ENCODE peak calls at places on chromosomes 13 and 19, in ten cellular contexts. One of them, this sample, is unnamed.
A peak's percentile ranks its signal among the peaks of the same experiment; 100 is the strongest.

GRCh38 chr19:29882719-29883105 is 59.3 kb upstream of the URI1 start:
- DNase-seq in AG09309: no peak
- DNase-seq in HAP-1: no peak
- DNase-seq in K562: no peak
- DNase-seq in choroid plexus epithelial cell: no peak
- DNase-seq in left ventricle myocardium inferior: no peak
- DNase-seq in prostate gland: no peak
- DNase-seq in GM12865: no peak
- DNase-seq in neural progenitor cell: no peak
- DNase-seq in psoas muscle: no peak
- DNase-seq in this sample: no peak

GRCh38 chr13:110034031-110034430 is 247.6 kb upstream of the IRS2 start:
- DNase-seq in psoas muscle: no peak
- DNase-seq in GM12865: no peak
- DNase-seq in K562: no peak
- DNase-seq in left ventricle myocardium inferior: no peak
- DNase-seq in choroid plexus epithelial cell: no peak
- DNase-seq in AG09309: no peak
- DNase-seq in HAP-1: no peak
- DNase-seq in prostate gland: no peak
- DNase-seq in neural progenitor cell: no peak
- DNase-seq in this sample: no peak

GRCh38 chr13:70249332-70250064 is 141.2 kb upstream of the KLHL1 start:
- DNase-seq in AG09309: no peak
- DNase-seq in choroid plexus epithelial cell: peak; percentile 78
- DNase-seq in K562: no peak
- DNase-seq in psoas muscle: no peak
- DNase-seq in GM12865: no peak
- DNase-seq in prostate gland: no peak
- DNase-seq in HAP-1: no peak
- DNase-seq in neural progenitor cell: peak; percentile 29
- DNase-seq in left ventricle myocardium inferior: no peak
- DNase-seq in this sample: no peak

GRCh38 chr13:50415428-50415827 is 400.2 kb downstream of the KCNRG start:
- DNase-seq in GM12865: no peak
- DNase-seq in HAP-1: no peak
- DNase-seq in left ventricle myocardium inferior: no peak
- DNase-seq in K562: no peak
- DNase-seq in psoas muscle: no peak
- DNase-seq in prostate gland: no peak
- DNase-seq in AG09309: no peak
- DNase-seq in neural progenitor cell: no peak
- DNase-seq in choroid plexus epithelial cell: no peak
- DNase-seq in this sample: no peak

GRCh38 chr19:41575998-41576397 is at the start of gene CEACAM21:
- DNase-seq in psoas muscle: peak; percentile 64
- DNase-seq in K562: no peak
- DNase-seq in prostate gland: no peak
- DNase-seq in neural progenitor cell: no peak
- DNase-seq in AG09309: no peak
- DNase-seq in choroid plexus epithelial cell: no peak
- DNase-seq in left ventricle myocardium inferior: peak; percentile 52
- DNase-seq in GM12865: peak; percentile 78
- DNase-seq in HAP-1: no peak
- DNase-seq in this sample: no peak

GRCh38 chr19:1608414-1609391 is 3.4 kb upstream of the UQCR11 start:
- DNase-seq in left ventricle myocardium inferior: no peak
- DNase-seq in choroid plexus epithelial cell: peak; percentile 20
- DNase-seq in GM12865: no peak
- DNase-seq in AG09309: no peak
- DNase-seq in K562: no peak
- DNase-seq in psoas muscle: no peak
- DNase-seq in prostate gland: no peak
- DNase-seq in neural progenitor cell: no peak
- DNase-seq in HAP-1: no peak
- DNase-seq in this sample: no peak

GRCh38 chr19:3723110-3723488 is 14.9 kb downstream of the TJP3 start:
- DNase-seq in HAP-1: no peak
- DNase-seq in K562: no peak
- DNase-seq in neural progenitor cell: no peak
- DNase-seq in left ventricle myocardium inferior: no peak
- DNase-seq in psoas muscle: no peak
- DNase-seq in prostate gland: no peak
- DNase-seq in AG09309: no peak
- DNase-seq in choroid plexus epithelial cell: no peak
- DNase-seq in GM12865: no peak
- DNase-seq in this sample: no peak

GRCh38 chr19:16218851-16219250 is 21.1 kb downstream of the AP1M1 start:
- DNase-seq in GM12865: no peak
- DNase-seq in prostate gland: no peak
- DNase-seq in K562: no peak
- DNase-seq in choroid plexus epithelial cell: no peak
- DNase-seq in HAP-1: no peak
- DNase-seq in neural progenitor cell: no peak
- DNase-seq in psoas muscle: no peak
- DNase-seq in left ventricle myocardium inferior: no peak
- DNase-seq in AG09309: no peak
- DNase-seq in this sample: no peak

GRCh38 chr19:31127132-31127967 is 221.9 kb downstream of the TSHZ3 start:
- DNase-seq in K562: no peak
- DNase-seq in prostate gland: peak; percentile 36
- DNase-seq in HAP-1: no peak
- DNase-seq in neural progenitor cell: no peak
- DNase-seq in choroid plexus epithelial cell: peak; percentile 97
- DNase-seq in GM12865: no peak
- DNase-seq in left ventricle myocardium inferior: no peak
- DNase-seq in psoas muscle: no peak
- DNase-seq in AG09309: peak; percentile 90
- DNase-seq in this sample: peak; percentile 91

GRCh38 chr19:54136864-54137113 is 773 bp upstream of the CNOT3 start:
- DNase-seq in prostate gland: no peak
- DNase-seq in left ventricle myocardium inferior: no peak
- DNase-seq in choroid plexus epithelial cell: no peak
- DNase-seq in GM12865: no peak
- DNase-seq in neural progenitor cell: no peak
- DNase-seq in AG09309: no peak
- DNase-seq in HAP-1: no peak
- DNase-seq in K562: no peak
- DNase-seq in psoas muscle: no peak
- DNase-seq in this sample: no peak

GRCh38 chr19:7905298-7905697 is 1.6 kb downstream of the MAP2K7 start:
- DNase-seq in AG09309: no peak
- DNase-seq in HAP-1: no peak
- DNase-seq in K562: no peak
- DNase-seq in prostate gland: no peak
- DNase-seq in psoas muscle: no peak
- DNase-seq in choroid plexus epithelial cell: no peak
- DNase-seq in neural progenitor cell: no peak
- DNase-seq in left ventricle myocardium inferior: no peak
- DNase-seq in GM12865: peak; percentile 7
- DNase-seq in this sample: no peak
- H3K4me3 ChIP-seq in AG09309: peak overlapping the region; percentile 3
- H3K4me3 ChIP-seq in HAP-1: peak overlapping the region; percentile 83
- H3K4me3 ChIP-seq in K562: peak overlapping the region; percentile 96
- H3K4me3 ChIP-seq in prostate gland: no peak overlapping the region
- H3K4me3 ChIP-seq in psoas muscle: peak overlapping the region; percentile 86
- H3K4me3 ChIP-seq in choroid plexus epithelial cell: peak overlapping the region; percentile 11
- H3K4me3 ChIP-seq in neural progenitor cell: no peak overlapping the region
- H3K4me3 ChIP-seq in left ventricle myocardium inferior: peak overlapping the region; percentile 97
- H3K4me3 ChIP-seq in GM12865: no peak overlapping the region
- H3K4me3 ChIP-seq in this sample: peak overlapping the region; percentile 88

DNA sequence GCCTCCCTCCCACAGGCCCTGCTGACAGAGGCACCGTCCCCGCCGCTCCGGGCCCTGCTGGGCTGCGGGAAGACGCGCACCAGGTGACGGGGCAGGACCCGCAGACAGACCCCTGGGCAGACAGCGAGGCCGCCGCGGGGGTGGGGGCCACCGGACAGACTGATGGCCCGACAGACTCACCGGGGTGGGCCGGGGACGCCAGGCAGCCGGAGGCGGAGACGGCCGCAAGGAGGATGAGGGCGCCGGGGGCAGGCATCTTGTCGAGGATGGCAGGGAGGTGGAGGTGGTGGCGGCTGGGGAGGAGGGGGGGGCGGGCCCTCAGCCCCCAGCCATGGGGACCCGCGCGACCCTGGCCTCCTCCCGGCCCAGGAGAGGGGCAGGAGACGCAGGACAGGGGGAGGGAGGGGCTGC is 309 bp downstream of the LMTK3 start:
- DNase-seq in left ventricle myocardium inferior: no peak
- DNase-seq in prostate gland: no peak
- DNase-seq in K562: no peak
- DNase-seq in neural progenitor cell: peak; percentile 38
- DNase-seq in HAP-1: no peak
- DNase-seq in choroid plexus epithelial cell: no peak
- DNase-seq in AG09309: no peak
- DNase-seq in psoas muscle: no peak
- DNase-seq in GM12865: no peak
- DNase-seq in this sample: no peak
- H3K4me3 ChIP-seq in left ventricle myocardium inferior: peak overlapping the region; percentile 48
- H3K4me3 ChIP-seq in prostate gland: peak overlapping the region; percentile 3
- H3K4me3 ChIP-seq in K562: no peak overlapping the region
- H3K4me3 ChIP-seq in neural progenitor cell: peak overlapping the region; percentile 52
- H3K4me3 ChIP-seq in HAP-1: no peak overlapping the region
- H3K4me3 ChIP-seq in choroid plexus epithelial cell: no peak overlapping the region
- H3K4me3 ChIP-seq in AG09309: no peak overlapping the region
- H3K4me3 ChIP-seq in psoas muscle: no peak overlapping the region
- H3K4me3 ChIP-seq in GM12865: no peak overlapping the region
- H3K4me3 ChIP-seq in this sample: no peak overlapping the region

GRCh38 chr19:55368106-55368505 is 2.2 kb downstream of the IL11 start:
- DNase-seq in neural progenitor cell: no peak
- DNase-seq in K562: no peak
- DNase-seq in GM12865: no peak
- DNase-seq in AG09309: no peak
- DNase-seq in prostate gland: no peak
- DNase-seq in HAP-1: no peak
- DNase-seq in left ventricle myocardium inferior: no peak
- DNase-seq in choroid plexus epithelial cell: no peak
- DNase-seq in psoas muscle: no peak
- DNase-seq in this sample: no peak

GRCh38 chr19:55372316-55373081 is 2.2 kb upstream of the IL11 start:
- DNase-seq in neural progenitor cell: no peak
- DNase-seq in left ventricle myocardium inferior: no peak
- DNase-seq in psoas muscle: no peak
- DNase-seq in choroid plexus epithelial cell: no peak
- DNase-seq in prostate gland: no peak
- DNase-seq in GM12865: no peak
- DNase-seq in AG09309: no peak
- DNase-seq in K562: no peak
- DNase-seq in HAP-1: no peak
- DNase-seq in this sample: peak; percentile 43

GRCh38 chr19:55368701-55369563 is 1.3 kb downstream of the IL11 start:
- DNase-seq in HAP-1: peak; percentile 49
- DNase-seq in left ventricle myocardium inferior: no peak
- DNase-seq in GM12865: no peak
- DNase-seq in AG09309: no peak
- DNase-seq in K562: peak; percentile 91
- DNase-seq in neural progenitor cell: peak; percentile 63
- DNase-seq in choroid plexus epithelial cell: no peak
- DNase-seq in psoas muscle: no peak
- DNase-seq in prostate gland: no peak
- DNase-seq in this sample: peak; percentile 39

GRCh38 chr19:55370305-55370988 is at the start of gene IL11:
- DNase-seq in left ventricle myocardium inferior: no peak
- DNase-seq in neural progenitor cell: peak; percentile 44
- DNase-seq in prostate gland: no peak
- DNase-seq in choroid plexus epithelial cell: no peak
- DNase-seq in GM12865: no peak
- DNase-seq in HAP-1: no peak
- DNase-seq in K562: no peak
- DNase-seq in AG09309: no peak
- DNase-seq in psoas muscle: no peak
- DNase-seq in this sample: peak; percentile 29

DNA sequence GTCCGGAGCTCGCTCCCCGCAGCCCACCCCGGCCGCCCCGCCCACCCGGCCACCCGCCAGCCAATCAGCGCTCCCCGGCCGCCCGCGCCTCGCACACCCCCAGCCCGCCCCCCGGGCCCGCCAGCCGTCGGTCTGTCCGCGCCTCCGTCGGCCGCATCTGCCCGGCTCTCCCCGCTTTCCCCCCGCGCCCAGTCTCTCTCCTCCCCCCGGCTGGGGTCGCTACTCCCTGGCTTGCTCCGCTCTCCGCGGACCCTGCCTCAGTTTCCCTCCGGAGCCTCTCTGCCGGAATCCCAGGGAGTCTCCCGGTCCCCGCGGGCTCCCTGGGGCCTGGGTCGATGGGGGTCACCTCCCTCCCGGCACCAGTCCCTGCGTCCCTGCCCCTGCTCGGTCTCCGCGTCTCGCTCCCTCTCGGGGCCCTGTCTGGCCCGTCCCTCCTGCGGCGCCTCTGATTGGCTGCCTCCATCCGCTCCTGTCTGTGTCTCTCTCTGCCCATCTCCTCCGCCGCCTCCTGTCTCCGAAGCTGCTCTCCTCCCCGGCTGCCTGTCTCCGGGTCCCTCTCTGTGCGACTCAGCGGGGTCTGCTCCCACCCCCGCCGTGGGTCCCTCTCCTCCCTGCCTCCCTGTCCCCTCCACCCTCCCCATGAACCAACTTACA is 485 bp downstream of the IL11 start:
- DNase-seq in neural progenitor cell: peak; percentile 87
- DNase-seq in choroid plexus epithelial cell: peak; percentile 72
- DNase-seq in AG09309: no peak
- DNase-seq in prostate gland: no peak
- DNase-seq in left ventricle myocardium inferior: no peak
- DNase-seq in GM12865: no peak
- DNase-seq in psoas muscle: no peak
- DNase-seq in K562: peak; percentile 91
- DNase-seq in HAP-1: peak; percentile 70
- DNase-seq in this sample: peak; percentile 70
- H3K4me3 ChIP-seq in neural progenitor cell: peak overlapping the region; percentile 55
- H3K4me3 ChIP-seq in choroid plexus epithelial cell: peak overlapping the region; percentile 65
- H3K4me3 ChIP-seq in AG09309: peak overlapping the region; percentile 67
- H3K4me3 ChIP-seq in prostate gland: peak overlapping the region; percentile 19
- H3K4me3 ChIP-seq in left ventricle myocardium inferior: peak overlapping the region; percentile 48
- H3K4me3 ChIP-seq in GM12865: no peak overlapping the region
- H3K4me3 ChIP-seq in psoas muscle: peak overlapping the region; percentile 28
- H3K4me3 ChIP-seq in K562: no peak overlapping the region
- H3K4me3 ChIP-seq in HAP-1: peak overlapping the region; percentile 31
- H3K4me3 ChIP-seq in this sample: peak overlapping the region; percentile 71

GRCh38 chr13:80783926-80784325 is 443.0 kb upstream of the SPRY2 start:
- DNase-seq in left ventricle myocardium inferior: no peak
- DNase-seq in HAP-1: no peak
- DNase-seq in neural progenitor cell: peak; percentile 34
- DNase-seq in choroid plexus epithelial cell: peak; percentile 13
- DNase-seq in GM12865: no peak
- DNase-seq in K562: no peak
- DNase-seq in AG09309: no peak
- DNase-seq in psoas muscle: no peak
- DNase-seq in prostate gland: no peak
- DNase-seq in this sample: no peak

DNA sequence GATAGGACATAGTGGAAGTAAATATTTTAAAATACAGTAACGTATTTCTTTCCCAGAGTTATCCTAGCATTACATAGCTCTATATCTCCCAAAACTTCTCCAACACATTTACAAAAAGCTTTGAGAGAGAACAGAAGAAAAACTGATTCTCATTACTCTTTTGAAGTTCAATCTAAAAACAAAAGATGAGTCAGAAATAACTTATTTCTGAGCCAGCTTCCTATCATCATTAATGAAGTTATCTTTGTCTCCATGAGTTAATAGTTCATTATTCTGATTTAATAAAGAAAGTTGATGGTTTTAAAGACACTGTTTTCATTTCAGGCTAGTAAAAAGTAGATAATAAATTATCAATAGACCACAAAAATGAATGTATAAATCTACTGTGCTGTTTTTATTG is 446.7 kb upstream of the SPRY2 start:
- DNase-seq in GM12865: no peak
- DNase-seq in choroid plexus epithelial cell: no peak
- DNase-seq in HAP-1: no peak
- DNase-seq in left ventricle myocardium inferior: no peak
- DNase-seq in neural progenitor cell: no peak
- DNase-seq in prostate gland: no peak
- DNase-seq in K562: no peak
- DNase-seq in AG09309: no peak
- DNase-seq in psoas muscle: no peak
- DNase-seq in this sample: no peak
- H3K4me3 ChIP-seq in GM12865: no peak overlapping the region
- H3K4me3 ChIP-seq in choroid plexus epithelial cell: no peak overlapping the region
- H3K4me3 ChIP-seq in HAP-1: no peak overlapping the region
- H3K4me3 ChIP-seq in left ventricle myocardium inferior: no peak overlapping the region
- H3K4me3 ChIP-seq in neural progenitor cell: no peak overlapping the region
- H3K4me3 ChIP-seq in prostate gland: no peak overlapping the region
- H3K4me3 ChIP-seq in K562: no peak overlapping the region
- H3K4me3 ChIP-seq in AG09309: no peak overlapping the region
- H3K4me3 ChIP-seq in psoas muscle: no peak overlapping the region
- H3K4me3 ChIP-seq in this sample: no peak overlapping the region

This sample was measured in fibroblast of villous mesenchyme.